ENCODE peak calls at places on chromosomes 7 and 10, in six cellular contexts. One of them, this sample, is unnamed.

GRCh38 chr10:102231357-102232318 is 5.5 kb downstream of the ELOVL3 start:
- DNase-seq in Panc1: peak; percentile 33
- DNase-seq in lower leg skin: peak; percentile 79
- DNase-seq in PC-9: no peak
- DNase-seq in MM.1S: peak; percentile 46
- DNase-seq in AG10803: no peak
- DNase-seq in this sample: no peak

GRCh38 chr7:7099584-7100014 is 82.7 kb upstream of the C1GALT1 start:
- DNase-seq in Panc1: peak; percentile 64
- DNase-seq in lower leg skin: peak; percentile 94
- DNase-seq in PC-9: peak; percentile 96
- DNase-seq in MM.1S: no peak
- DNase-seq in AG10803: peak; percentile 92
- DNase-seq in this sample: peak; percentile 69

GRCh38 chr7:230274-230673 is 37.9 kb downstream of the FAM20C start:
- DNase-seq in Panc1: no peak
- DNase-seq in lower leg skin: no peak
- DNase-seq in PC-9: no peak
- DNase-seq in MM.1S: no peak
- DNase-seq in AG10803: no peak
- DNase-seq in this sample: no peak

GRCh38 chr7:27225005-27225934 is 17.3 kb upstream of the EVX1 start:
- DNase-seq in Panc1: no peak
- DNase-seq in lower leg skin: peak; percentile 84
- DNase-seq in PC-9: no peak
- DNase-seq in MM.1S: no peak
- DNase-seq in AG10803: no peak
- DNase-seq in this sample: no peak

GRCh38 chr7:42082144-42082543 is 154.9 kb downstream of the GLI3 start:
- DNase-seq in Panc1: no peak
- DNase-seq in lower leg skin: no peak
- DNase-seq in PC-9: no peak
- DNase-seq in MM.1S: no peak
- DNase-seq in AG10803: peak; percentile 66
- DNase-seq in this sample: no peak

GRCh38 chr7:148700693-148701092 is 2.0 kb downstream of the CUL1 start:
- DNase-seq in Panc1: no peak
- DNase-seq in lower leg skin: no peak
- DNase-seq in PC-9: peak; percentile 57
- DNase-seq in MM.1S: peak; percentile 82
- DNase-seq in AG10803: peak; percentile 44
- DNase-seq in this sample: no peak

GRCh38 chr7:70630647-70631457 is 501.1 kb upstream of the GALNT17 start:
- DNase-seq in Panc1: no peak
- DNase-seq in lower leg skin: no peak
- DNase-seq in PC-9: no peak
- DNase-seq in MM.1S: no peak
- DNase-seq in AG10803: peak; percentile 58
- DNase-seq in this sample: no peak

GRCh38 chr10:124417846-124418725 is 637 bp downstream of the OAT start:
- DNase-seq in Panc1: no peak
- DNase-seq in lower leg skin: peak; percentile 90
- DNase-seq in PC-9: no peak
- DNase-seq in MM.1S: peak; percentile 44
- DNase-seq in AG10803: peak; percentile 65
- DNase-seq in this sample: no peak

GRCh38 chr7:80288175-80289122 is 153.8 kb downstream of the GNAI1 start:
- DNase-seq in Panc1: no peak
- DNase-seq in lower leg skin: no peak
- DNase-seq in PC-9: peak; percentile 92
- DNase-seq in MM.1S: no peak
- DNase-seq in AG10803: no peak
- DNase-seq in this sample: no peak

GRCh38 chr7:112260941-112261340 is 54.4 kb downstream of the ZNF277 start:
- DNase-seq in Panc1: no peak
- DNase-seq in lower leg skin: no peak
- DNase-seq in PC-9: no peak
- DNase-seq in MM.1S: no peak
- DNase-seq in AG10803: no peak
- DNase-seq in this sample: no peak

GRCh38 chr7:46551603-46552002 is 630.5 kb upstream of the IGFBP3 start:
- DNase-seq in Panc1: no peak
- DNase-seq in lower leg skin: no peak
- DNase-seq in PC-9: no peak
- DNase-seq in MM.1S: no peak
- DNase-seq in AG10803: no peak
- DNase-seq in this sample: no peak

GRCh38 chr7:159098795-159099194 is 45.9 kb downstream of the VIPR2 start:
- DNase-seq in Panc1: no peak
- DNase-seq in lower leg skin: peak; percentile 82
- DNase-seq in PC-9: no peak
- DNase-seq in MM.1S: no peak
- DNase-seq in AG10803: no peak
- DNase-seq in this sample: no peak

GRCh38 chr7:105841866-105842265 is 34.5 kb downstream of the ATXN7L1 start:
- DNase-seq in Panc1: no peak
- DNase-seq in lower leg skin: no peak
- DNase-seq in PC-9: no peak
- DNase-seq in MM.1S: no peak
- DNase-seq in AG10803: no peak
- DNase-seq in this sample: no peak

GRCh38 chr10:21523557-21524008 is 1.9 kb downstream of the SKIDA1 start:
- DNase-seq in Panc1: no peak
- DNase-seq in lower leg skin: peak; percentile 85
- DNase-seq in PC-9: no peak
- DNase-seq in MM.1S: no peak
- DNase-seq in AG10803: peak; percentile 64
- DNase-seq in this sample: no peak

GRCh38 chr7:110871856-110872255 is 219.1 kb upstream of the LRRN3 start:
- DNase-seq in Panc1: no peak
- DNase-seq in lower leg skin: no peak
- DNase-seq in PC-9: no peak
- DNase-seq in MM.1S: no peak
- DNase-seq in AG10803: no peak
- DNase-seq in this sample: no peak

GRCh38 chr10:96118604-96119450 is 11.3 kb upstream of the ZNF518A start:
- DNase-seq in Panc1: peak; percentile 80
- DNase-seq in lower leg skin: no peak
- DNase-seq in PC-9: no peak
- DNase-seq in MM.1S: no peak
- DNase-seq in AG10803: no peak
- DNase-seq in this sample: no peak

GRCh38 chr7:116863168-116863670 is 832 bp downstream of the CAPZA2 start:
- DNase-seq in Panc1: no peak
- DNase-seq in lower leg skin: no peak
- DNase-seq in PC-9: no peak
- DNase-seq in MM.1S: no peak
- DNase-seq in AG10803: peak; percentile 18
- DNase-seq in this sample: no peak

GRCh38 chr10:102729090-102730026 is 14.4 kb upstream of the WBP1L start:
- DNase-seq in Panc1: peak; percentile 35
- DNase-seq in lower leg skin: peak; percentile 97
- DNase-seq in PC-9: no peak
- DNase-seq in MM.1S: peak; percentile 59
- DNase-seq in AG10803: peak; percentile 76
- DNase-seq in this sample: no peak

GRCh38 chr7:55524558-55525310 is 47.6 kb downstream of the VOPP1 start:
- DNase-seq in Panc1: no peak
- DNase-seq in lower leg skin: no peak
- DNase-seq in PC-9: no peak
- DNase-seq in MM.1S: no peak
- DNase-seq in AG10803: peak; percentile 36
- DNase-seq in this sample: no peak

GRCh38 chr7:98185101-98185500 is 26.1 kb upstream of the BHLHA15 start:
- DNase-seq in Panc1: no peak
- DNase-seq in lower leg skin: no peak
- DNase-seq in PC-9: no peak
- DNase-seq in MM.1S: no peak
- DNase-seq in AG10803: no peak
- DNase-seq in this sample: no peak

GRCh38 chr7:100167912-100168323 is 499 bp downstream of the GAL3ST4 start:
- DNase-seq in Panc1: no peak
- DNase-seq in lower leg skin: no peak
- DNase-seq in PC-9: no peak
- DNase-seq in MM.1S: no peak
- DNase-seq in AG10803: peak; percentile 9
- DNase-seq in this sample: no peak

GRCh38 chr10:86191166-86191565 is 175.4 kb downstream of the GRID1 start:
- DNase-seq in Panc1: no peak
- DNase-seq in lower leg skin: peak; percentile 37
- DNase-seq in PC-9: no peak
- DNase-seq in MM.1S: no peak
- DNase-seq in AG10803: no peak
- DNase-seq in this sample: no peak

GRCh38 chr7:124924906-124925305 is 4.7 kb downstream of the POT1 start:
- DNase-seq in Panc1: no peak
- DNase-seq in lower leg skin: no peak
- DNase-seq in PC-9: no peak
- DNase-seq in MM.1S: no peak
- DNase-seq in AG10803: no peak
- DNase-seq in this sample: no peak

GRCh38 chr7:155372782-155373358 is 75.2 kb downstream of the INSIG1 start:
- DNase-seq in Panc1: no peak
- DNase-seq in lower leg skin: no peak
- DNase-seq in PC-9: no peak
- DNase-seq in MM.1S: no peak
- DNase-seq in AG10803: no peak
- DNase-seq in this sample: no peak
- H3K4me3 ChIP-seq in Panc1: no peak overlapping the region
- H3K4me3 ChIP-seq in lower leg skin: no peak overlapping the region
- H3K4me3 ChIP-seq in PC-9: no peak overlapping the region
- H3K4me3 ChIP-seq in MM.1S: peak overlapping the region; percentile 41
- H3K4me3 ChIP-seq in AG10803: peak overlapping the region; percentile 30
- H3K4me3 ChIP-seq in this sample: peak overlapping the region; percentile 27

DNA sequence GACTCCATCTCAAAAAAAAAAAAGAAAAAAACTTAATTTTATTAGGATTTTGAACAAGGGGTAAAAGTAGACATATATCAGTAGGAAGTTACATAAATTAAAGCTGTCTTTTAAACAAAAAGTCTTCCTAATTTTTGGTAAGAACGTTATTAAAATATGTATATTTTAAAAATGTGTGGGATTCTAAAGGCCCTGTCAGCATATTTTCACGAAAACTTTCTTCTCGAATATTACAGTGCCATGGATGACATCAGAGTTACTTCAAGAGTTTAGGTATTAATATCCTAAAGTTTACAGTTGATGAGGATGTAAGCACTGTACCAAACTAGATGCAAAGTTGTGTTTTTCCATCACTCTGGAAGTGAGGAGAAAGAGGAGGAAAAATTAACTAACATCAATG is 820.8 kb downstream of the PCDH15 start:
- DNase-seq in Panc1: no peak
- DNase-seq in lower leg skin: no peak
- DNase-seq in PC-9: no peak
- DNase-seq in MM.1S: no peak
- DNase-seq in AG10803: no peak
- DNase-seq in this sample: no peak
- H3K4me3 ChIP-seq in Panc1: no peak overlapping the region
- H3K4me3 ChIP-seq in lower leg skin: no peak overlapping the region
- H3K4me3 ChIP-seq in PC-9: no peak overlapping the region
- H3K4me3 ChIP-seq in MM.1S: no peak overlapping the region
- H3K4me3 ChIP-seq in AG10803: no peak overlapping the region
- H3K4me3 ChIP-seq in this sample: no peak overlapping the region

GRCh38 chr7:37416739-37417474 is 31.8 kb downstream of the ELMO1 start:
- DNase-seq in Panc1: no peak
- DNase-seq in lower leg skin: no peak
- DNase-seq in PC-9: no peak
- DNase-seq in MM.1S: no peak
- DNase-seq in AG10803: no peak
- DNase-seq in this sample: no peak

GRCh38 chr7:37410305-37411209 is 38.1 kb downstream of the ELMO1 start:
- DNase-seq in Panc1: no peak
- DNase-seq in lower leg skin: peak; percentile 9
- DNase-seq in PC-9: no peak
- DNase-seq in MM.1S: no peak
- DNase-seq in AG10803: no peak
- DNase-seq in this sample: no peak

GRCh38 chr7:37411444-37412034 is 37.1 kb downstream of the ELMO1 start:
- DNase-seq in Panc1: no peak
- DNase-seq in lower leg skin: no peak
- DNase-seq in PC-9: no peak
- DNase-seq in MM.1S: no peak
- DNase-seq in AG10803: no peak
- DNase-seq in this sample: no peak

GRCh38 chr7:37418381-37418780 is 30.3 kb downstream of the ELMO1 start:
- DNase-seq in Panc1: no peak
- DNase-seq in lower leg skin: peak; percentile 57
- DNase-seq in PC-9: no peak
- DNase-seq in MM.1S: no peak
- DNase-seq in AG10803: no peak
- DNase-seq in this sample: no peak

DNA sequence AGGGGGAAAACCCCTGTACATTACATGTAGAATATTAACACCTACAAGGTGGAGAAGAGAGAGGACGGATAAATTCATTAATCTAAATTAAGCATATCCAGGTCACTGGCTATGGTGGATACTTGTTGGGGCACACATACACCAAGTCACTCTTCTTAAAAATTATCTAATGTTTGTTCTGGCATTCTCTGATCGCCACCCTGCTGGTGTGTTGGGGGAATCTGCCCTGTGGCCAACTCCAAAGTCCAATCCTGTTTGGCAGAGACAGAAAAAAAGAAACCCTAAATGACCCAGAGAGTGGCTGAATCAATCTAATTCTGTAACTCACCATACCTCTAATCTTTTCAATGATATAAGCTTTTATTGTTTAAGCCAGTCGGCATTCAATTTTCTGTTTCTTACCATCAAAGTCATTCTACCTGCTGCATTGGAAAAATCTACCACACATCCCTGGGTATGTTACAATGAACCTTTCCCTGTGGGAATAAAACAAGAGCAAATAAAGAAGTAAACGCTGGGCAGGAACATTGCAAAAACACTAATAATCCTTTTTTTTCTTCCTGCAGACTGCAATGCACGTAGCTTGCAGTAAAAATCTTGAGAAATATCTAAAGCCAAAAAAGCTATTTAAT is 34.2 kb downstream of the ELMO1 start:
- DNase-seq in Panc1: no peak
- DNase-seq in lower leg skin: peak; percentile 7
- DNase-seq in PC-9: no peak
- DNase-seq in MM.1S: no peak
- DNase-seq in AG10803: no peak
- DNase-seq in this sample: no peak
- H3K4me3 ChIP-seq in Panc1: no peak overlapping the region
- H3K4me3 ChIP-seq in lower leg skin: no peak overlapping the region
- H3K4me3 ChIP-seq in PC-9: no peak overlapping the region
- H3K4me3 ChIP-seq in MM.1S: no peak overlapping the region
- H3K4me3 ChIP-seq in AG10803: no peak overlapping the region
- H3K4me3 ChIP-seq in this sample: no peak overlapping the region

DNA sequence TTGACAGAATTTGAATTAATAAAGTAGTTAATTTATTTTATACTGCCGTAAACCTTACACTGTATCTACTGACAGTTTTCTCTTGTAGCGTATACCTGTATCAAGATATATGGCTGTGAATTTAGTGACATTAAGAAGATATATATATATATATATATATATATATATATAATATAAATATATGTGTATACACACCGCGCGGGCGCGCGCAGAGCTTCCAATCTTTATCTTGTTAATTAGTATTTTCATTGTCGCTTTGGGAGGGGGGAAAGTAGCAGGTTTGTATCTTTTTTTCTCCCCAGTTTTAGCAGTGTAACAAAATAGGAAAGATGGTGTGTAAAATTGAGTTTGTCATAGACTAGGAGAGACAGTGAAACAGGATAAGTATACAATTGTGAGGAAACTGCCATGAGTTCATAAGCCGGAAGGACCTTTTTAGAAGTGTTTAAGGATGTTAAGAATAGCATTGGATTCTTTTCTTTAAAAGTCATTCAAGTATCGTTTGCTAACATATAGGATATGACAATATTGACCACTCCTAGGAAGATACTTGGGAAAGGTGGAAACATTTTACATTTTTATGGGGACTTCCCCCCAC is 2.0 kb downstream of the PLEKHA1 start:
- DNase-seq in Panc1: no peak
- DNase-seq in lower leg skin: no peak
- DNase-seq in PC-9: no peak
- DNase-seq in MM.1S: no peak
- DNase-seq in AG10803: no peak
- DNase-seq in this sample: no peak
- H3K4me3 ChIP-seq in Panc1: peak overlapping the region; percentile 86
- H3K4me3 ChIP-seq in lower leg skin: no peak overlapping the region
- H3K4me3 ChIP-seq in PC-9: no peak overlapping the region
- H3K4me3 ChIP-seq in MM.1S: no peak overlapping the region
- H3K4me3 ChIP-seq in AG10803: no peak overlapping the region
- H3K4me3 ChIP-seq in this sample: no peak overlapping the region

This sample was measured in AG04450.